ENCODE peak calls at places on chromosomes 13 and 19, in six cellular contexts. A is K562, H is HCT116, T is WTC11, C is H1, D is GM12878. Z is an unnamed sample.

GRCh38 chr19:38277549-38277948 is 13.2 kb downstream of the SPINT2 start:
- DNase-seq in A (no peak), H (no peak), T (no peak), C (no peak), D (no peak), Z (no peak)

GRCh38 chr13:64234255-64234654 is 2818.6 kb upstream of the PCDH20 start:
- DNase-seq in A (no peak), H (no peak), T (no peak), C (no peak), D (no peak), Z (no peak)

GRCh38 chr19:43316591-43317319 is 36.7 kb upstream of the CD177 start:
- DNase-seq in A (peak; percentile 57), H (peak; percentile 73), T (peak; percentile 81), C (peak; percentile 17), D (no peak), Z (peak; percentile 56)

GRCh38 chr19:11378319-11379189 is 4.1 kb downstream of the SWSAP1 start:
- DNase-seq in A (peak; percentile 67), H (no peak), T (peak; percentile 77), C (no peak), D (no peak), Z (peak; percentile 48)

GRCh38 chr13:106570354-106570822 is 2.5 kb upstream of the ARGLU1 start:
- DNase-seq in A (peak; percentile 58), H (peak; percentile 92), T (peak; percentile 85), C (peak; percentile 73), D (no peak), Z (no peak)

GRCh38 chr19:55079400-55080038 is 3.9 kb downstream of the EPS8L1 start:
- DNase-seq in A (no peak), H (no peak), T (peak; percentile 14), C (no peak), D (no peak), Z (no peak)

GRCh38 chr19:19597809-19598306 is 20.6 kb downstream of the PBX4 start:
- DNase-seq in A (peak; percentile 44), H (no peak), T (no peak), C (no peak), D (peak; percentile 99), Z (peak; percentile 27)

GRCh38 chr19:1360818-1361461 is 22.8 kb upstream of the NDUFS7 start:
- DNase-seq in A (no peak), H (no peak), T (no peak), C (no peak), D (no peak), Z (no peak)

GRCh38 chr19:48059331-48059730 is 15.5 kb upstream of the CABP5 start:
- DNase-seq in A (no peak), H (no peak), T (no peak), C (no peak), D (no peak), Z (peak; percentile 7)

GRCh38 chr19:29873024-29873800 is 61.4 kb downstream of the CCNE1 start:
- DNase-seq in A (peak; percentile 72), H (no peak), T (peak; percentile 85), C (no peak), D (no peak), Z (no peak)

GRCh38 chr19:13507053-13507611 is 853 bp upstream of the CACNA1A start:
- DNase-seq in A (no peak), H (no peak), T (peak; percentile 32), C (no peak), D (no peak), Z (no peak)

GRCh38 chr19:37914908-37915307 is 7.9 kb downstream of the SIPA1L3 start:
- DNase-seq in A (no peak), H (no peak), T (no peak), C (no peak), D (peak; percentile 77), Z (no peak)

GRCh38 chr19:53394522-53394973 is 401 bp upstream of the ZNF765 start:
- DNase-seq in A (no peak), H (no peak), T (peak; percentile 66), C (no peak), D (peak; percentile 1), Z (peak; percentile 48)

GRCh38 chr13:33078268-33078667 is 62.0 kb downstream of the KL start:
- DNase-seq in A (no peak), H (no peak), T (no peak), C (no peak), D (no peak), Z (no peak)

GRCh38 chr13:51230473-51231105 is 8.4 kb downstream of the FAM124A start:
- DNase-seq in A (no peak), H (no peak), T (no peak), C (no peak), D (no peak), Z (no peak)

GRCh38 chr13:83992566-83993358 is 110.5 kb upstream of the SLITRK1 start:
- DNase-seq in A (no peak), H (no peak), T (no peak), C (no peak), D (peak; percentile 54), Z (no peak)

GRCh38 chr13:109135018-109135417 is 505.6 kb downstream of the MYO16 start:
- DNase-seq in A (no peak), H (no peak), T (no peak), C (no peak), D (no peak), Z (no peak)

GRCh38 chr13:57704031-57704430 is 72.5 kb downstream of the PCDH17 start:
- DNase-seq in A (no peak), H (no peak), T (no peak), C (no peak), D (no peak), Z (no peak)
- TF ChIP-seq MAX in A (no peak), H (no peak), T (no peak), C (no peak), D (no peak), Z (no peak)

GRCh38 chr19:40867701-40868100 is 14.3 kb downstream of the CYP2A7 start:
- DNase-seq in A (no peak), H (no peak), T (no peak), C (no peak), D (no peak), Z (no peak)

GRCh38 chr19:40872209-40872608 is 9.8 kb downstream of the CYP2A7 start:
- DNase-seq in A (no peak), H (no peak), T (no peak), C (no peak), D (no peak), Z (no peak)
- TF ChIP-seq SP1 in A (no peak), H (no peak), T (no peak), C (no peak), D (no peak), Z (no peak)

GRCh38 chr13:28316841-28317240 is 178.1 kb downstream of the FLT1 start:
- DNase-seq in A (no peak), H (no peak), T (no peak), C (no peak), D (no peak), Z (no peak)

GRCh38 chr13:28316129-28316528 is 177.8 kb downstream of the PAN3 start:
- DNase-seq in A (no peak), H (no peak), T (no peak), C (no peak), D (no peak), Z (peak; percentile 61)

GRCh38 chr13:28320209-28320608 is 174.7 kb downstream of the FLT1 start:
- DNase-seq in A (no peak), H (no peak), T (no peak), C (no peak), D (no peak), Z (no peak)

GRCh38 chr13:28320884-28321574 is 173.9 kb downstream of the FLT1 start:
- DNase-seq in A (no peak), H (no peak), T (no peak), C (no peak), D (no peak), Z (peak; percentile 36)

GRCh38 chr13:28318418-28318995 is 176.4 kb downstream of the FLT1 start:
- DNase-seq in A (no peak), H (no peak), T (no peak), C (no peak), D (no peak), Z (no peak)
- TF ChIP-seq MAX in A (no peak), H (no peak), T (no peak), C (no peak), D (no peak), Z (no peak)

GRCh38 chr19:51480590-51480989 is 2.3 kb downstream of the CEACAM18 start:
- DNase-seq in A (peak; percentile 67), H (no peak), T (peak; percentile 68), C (no peak), D (no peak), Z (peak; percentile 20)
- TF ChIP-seq SP1 in A (peak; percentile 59), H (no peak), T (no peak), C (no peak), D (no peak), Z (no peak)

Z was measured in HepG2.